ENCODE peak calls at places on chromosomes 4 and X, in six cellular contexts. U is GM06990, T is left ventricle myocardium inferior, V is psoas muscle, B is lung, N is K562. I is an unnamed sample. For H3K27me3, the result is how much of the 10 kb centered on the place peaks cover.

GRCh38 chr4:164931551-164932324 is 45.7 kb downstream of the TRIM61 start:
- DNase-seq in U (no peak), T (no peak), V (no peak), B (no peak), N (no peak), I (peak)

GRCh38 chrX:113473418-113473817 is 632.8 kb upstream of the AMOT start:
- DNase-seq in U (no peak), T (no peak), V (no peak), B (no peak), N (no peak), I (no peak)

GRCh38 chrX:123263246-123263757 is 79.2 kb downstream of the GRIA3 start:
- DNase-seq in U (no peak), T (no peak), V (no peak), B (no peak), N (no peak), I (no peak)

GRCh38 chrX:51316271-51316670 is 16.4 kb upstream of the NUDT10 start:
- DNase-seq in U (no peak), T (no peak), V (no peak), B (no peak), N (no peak), I (no peak)

GRCh38 chr4:8525383-8526120 is 54.6 kb upstream of the GPR78 start:
- DNase-seq in U (no peak), T (no peak), V (peak), B (no peak), N (no peak), I (no peak)

GRCh38 chrX:72685810-72686465 is 28.2 kb downstream of the PHKA1 start:
- DNase-seq in U (no peak), T (no peak), V (no peak), B (no peak), N (no peak), I (no peak)

GRCh38 chr4:54418468-54418867 is 189.4 kb downstream of the PDGFRA start:
- DNase-seq in U (no peak), T (no peak), V (no peak), B (no peak), N (no peak), I (no peak)

GRCh38 chr4:113434247-113434587 is 327.3 kb downstream of the CAMK2D start:
- DNase-seq in U (no peak), T (no peak), V (no peak), B (no peak), N (no peak), I (no peak)

GRCh38 chrX:102651968-102652744 is 873 bp downstream of the GPRASP1 start:
- DNase-seq in U (no peak), T (no peak), V (peak), B (no peak), N (peak), I (peak)

GRCh38 chrX:45771114-45771513 is 570.4 kb upstream of the DIPK2B start:
- DNase-seq in U (no peak), T (no peak), V (no peak), B (peak), N (peak), I (no peak)

GRCh38 chrX:77597090-77597489 is 149.9 kb downstream of the FGF16 start:
- DNase-seq in U (no peak), T (no peak), V (no peak), B (no peak), N (peak), I (peak)

GRCh38 chr4:140019619-140020367 is 134.2 kb downstream of the MAML3 start:
- DNase-seq in U (no peak), T (no peak), V (no peak), B (no peak), N (no peak), I (no peak)

GRCh38 chr4:8730681-8731080 is 138.1 kb downstream of the CPZ start:
- DNase-seq in U (no peak), T (no peak), V (peak), B (no peak), N (no peak), I (no peak)

GRCh38 chr4:38149472-38149871 is 189.3 kb downstream of the PTTG2 start:
- DNase-seq in U (no peak), T (no peak), V (no peak), B (no peak), N (no peak), I (no peak)

GRCh38 chrX:13826770-13827169 is 9.9 kb upstream of the GPM6B start:
- DNase-seq in U (no peak), T (no peak), V (no peak), B (no peak), N (no peak), I (no peak)

GRCh38 chr4:47215759-47216158 is 184.4 kb downstream of the GABRB1 start:
- DNase-seq in U (no peak), T (no peak), V (no peak), B (no peak), N (no peak), I (no peak)

GRCh38 chr4:156948133-156948532 is 23.5 kb downstream of the PDGFC start:
- DNase-seq in U (no peak), T (no peak), V (no peak), B (no peak), N (no peak), I (no peak)

GRCh38 chrX:56994375-56995270 is 718 bp downstream of the SPIN3 start:
- DNase-seq in U (no peak), T (peak), V (no peak), B (no peak), N (no peak), I (peak)

GRCh38 chr4:110344165-110344564 is 131.8 kb upstream of the ENPEP start:
- DNase-seq in U (no peak), T (no peak), V (no peak), B (no peak), N (no peak), I (peak)

GRCh38 chrX:52933976-52934703 is 24.2 kb downstream of the FAM156A start:
- DNase-seq in U (no peak), T (no peak), V (no peak), B (no peak), N (no peak), I (no peak)

GRCh38 chr4:81635747-81636146 is 164.0 kb upstream of the RASGEF1B start:
- DNase-seq in U (peak), T (no peak), V (no peak), B (peak), N (no peak), I (no peak)

GRCh38 chrX:151806967-151807540 is 72.5 kb downstream of the CNGA2 start:
- DNase-seq in U (no peak), T (no peak), V (no peak), B (no peak), N (no peak), I (no peak)

GRCh38 chrX:109793191-109793590 is 60.1 kb upstream of the ACSL4 start:
- DNase-seq in U (no peak), T (no peak), V (no peak), B (no peak), N (no peak), I (no peak)

GRCh38 chrX:150558424-150558823 is 10.0 kb upstream of the MTM1 start:
- DNase-seq in U (no peak), T (no peak), V (no peak), B (no peak), N (no peak), I (peak)
- H3K4me3 ChIP-seq in U (no peak), T (no peak), V (no peak), B (no peak), N (no peak), I (no peak)

DNA sequence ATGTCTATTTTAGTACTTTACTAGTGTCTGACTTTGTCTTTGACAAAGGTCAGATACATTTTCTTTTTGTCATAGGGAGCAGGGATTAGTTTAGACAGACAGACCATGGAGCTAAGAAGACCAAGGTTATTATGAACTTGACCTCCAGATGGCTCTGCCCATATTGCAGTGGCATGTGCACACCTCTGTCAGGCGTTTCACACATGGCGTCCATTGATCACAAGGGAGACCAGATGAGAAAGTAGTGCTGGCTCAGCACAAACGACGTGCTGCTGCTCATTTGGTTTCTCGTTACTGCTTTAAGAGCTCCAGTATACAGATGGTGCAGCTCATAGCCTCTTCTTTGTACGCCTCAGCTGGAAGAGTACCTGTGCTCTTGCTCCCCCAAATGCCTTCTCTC is 56.3 kb upstream of the HPSE start:
- DNase-seq in U (no peak), T (no peak), V (no peak), B (no peak), N (no peak), I (no peak)
- H3K27me3 ChIP-seq in U (under half), T (under half), V (under half), B (under half), N (under half), I (under half)

DNA sequence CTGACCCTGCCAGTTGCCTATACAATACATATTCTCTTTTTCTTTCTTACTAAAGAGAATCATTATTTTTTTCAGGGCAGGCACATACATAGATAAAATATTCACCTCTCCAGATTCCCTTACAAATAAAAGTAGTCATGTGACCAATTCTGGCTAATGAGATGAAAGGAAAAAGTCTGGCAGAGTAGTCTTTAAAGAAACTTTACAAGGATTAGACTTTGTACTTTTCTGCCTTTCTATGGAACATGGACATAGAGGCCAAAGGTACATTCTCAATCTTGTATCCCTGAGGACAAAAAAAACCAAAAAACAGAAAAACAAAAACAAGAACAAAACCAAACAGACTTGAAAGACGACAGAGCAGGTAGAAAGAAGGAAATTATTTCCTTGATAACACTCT is 75.6 kb downstream of the DCK start:
- DNase-seq in U (no peak), T (no peak), V (no peak), B (no peak), N (no peak), I (no peak)
- H3K4me3 ChIP-seq in U (no peak), T (no peak), V (no peak), B (no peak), N (no peak), I (no peak)

DNA sequence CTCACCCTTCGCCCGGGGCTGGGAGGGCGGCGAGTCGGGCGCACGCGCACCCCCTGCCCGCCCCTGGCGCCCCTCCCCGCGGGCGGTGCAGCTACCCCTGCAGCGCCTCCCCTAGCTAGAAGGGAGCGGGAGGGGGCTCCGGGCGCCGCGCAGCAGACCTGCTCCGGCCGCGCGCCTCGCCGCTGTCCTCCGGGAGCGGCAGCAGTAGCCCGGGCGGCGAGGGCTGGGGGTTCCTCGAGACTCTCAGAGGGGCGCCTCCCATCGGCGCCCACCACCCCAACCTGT is at the start of gene NPNT:
- DNase-seq in U (peak), T (no peak), V (no peak), B (peak), N (no peak), I (peak)
- H3K27me3 ChIP-seq in U (under half), T (under half), V (under half), B (under half), N (under half), I (half or more)

GRCh38 chr4:56506110-56506705 is 617 bp downstream of the ARL9 start:
- DNase-seq in U (peak), T (no peak), V (no peak), B (no peak), N (no peak), I (peak)
- H3K4me3 ChIP-seq in U (no peak), T (peak), V (peak), B (no peak), N (no peak), I (peak)

GRCh38 chrX:153625271-153626024 is 21.6 kb upstream of the DUSP9 start:
- DNase-seq in U (no peak), T (no peak), V (peak), B (no peak), N (no peak), I (peak)
- H3K27me3 ChIP-seq in U (under half), T (under half), V (under half), B (under half), N (half or more), I (under half)

GRCh38 chr4:70725633-70726032 is 3.9 kb downstream of the RUFY3 start:
- DNase-seq in U (no peak), T (no peak), V (no peak), B (no peak), N (no peak), I (no peak)

GRCh38 chr4:70724463-70724862 is 2.7 kb downstream of the RUFY3 start:
- DNase-seq in U (no peak), T (no peak), V (no peak), B (no peak), N (no peak), I (no peak)

GRCh38 chr4:70722199-70722791 is 531 bp downstream of the RUFY3 start:
- DNase-seq in U (no peak), T (no peak), V (no peak), B (no peak), N (peak), I (no peak)

GRCh38 chr4:70718811-70719604 is 2.8 kb upstream of the RUFY3 start:
- DNase-seq in U (no peak), T (no peak), V (no peak), B (no peak), N (no peak), I (no peak)

DNA sequence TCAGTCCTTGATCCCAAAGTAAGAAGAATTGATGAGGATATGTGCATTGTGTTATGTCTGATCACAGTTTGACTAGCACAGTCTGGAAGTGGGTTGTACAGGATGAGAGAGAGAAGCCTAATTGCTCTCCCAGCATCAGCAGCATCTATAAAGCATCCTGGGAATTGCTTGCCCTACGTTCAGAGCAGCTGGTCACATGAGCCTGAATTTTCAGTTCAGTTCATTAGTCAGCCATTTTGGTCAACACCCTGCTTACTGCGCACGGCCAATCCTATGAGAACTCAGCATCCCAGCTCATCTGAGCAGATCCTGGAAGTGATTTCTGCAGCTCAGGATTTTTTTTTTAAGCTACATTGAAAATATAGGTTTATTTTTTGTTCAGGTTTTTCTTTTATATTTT is at the start of gene RUFY3:
- DNase-seq in U (no peak), T (no peak), V (no peak), B (no peak), N (no peak), I (no peak)
- H3K4me3 ChIP-seq in U (no peak), T (peak), V (peak), B (no peak), N (no peak), I (no peak)

I was measured in H7.